ENCODE peak calls at places on chromosomes 7 and 10, in nine cellular contexts. E, B, G, P, O, U, V, I and Y are unnamed samples.

GRCh38 chr10:27256299-27256698 is 15.7 kb upstream of the ACBD5 start:
- DNase-seq in E (no peak), U (no peak), P (no peak), O (no peak), V (no peak), I (no peak), G (no peak), B (no peak), Y (no peak)

GRCh38 chr7:26399309-26399610 is 107.6 kb downstream of the SNX10 start:
- DNase-seq in U (peak), O (no peak), I (no peak), V (peak), G (peak), B (no peak), E (no peak), P (no peak), Y (no peak)

GRCh38 chr10:35495521-35496238 is 109.5 kb upstream of the GJD4 start:
- DNase-seq in G (no peak), B (no peak), P (no peak), V (no peak), O (no peak), U (no peak), E (no peak), I (no peak), Y (no peak)

GRCh38 chr7:867406-868188 is 8.8 kb upstream of the GET4 start:
- DNase-seq in O (no peak), P (peak), B (no peak), V (no peak), G (peak), I (no peak), U (no peak), E (no peak), Y (peak)

GRCh38 chr7:34849163-34849960 is 187.9 kb downstream of the DPY19L1 start:
- DNase-seq in B (no peak), I (peak), U (no peak), O (no peak), P (no peak), E (peak), G (no peak), V (no peak), Y (no peak)

GRCh38 chr10:123643315-123643714 is 22.8 kb upstream of the GPR26 start:
- DNase-seq in O (no peak), G (no peak), B (no peak), U (no peak), E (no peak), P (no peak), V (no peak), I (no peak), Y (no peak)

GRCh38 chr10:3469639-3470020 is 297.0 kb upstream of the PITRM1 start:
- DNase-seq in B (no peak), V (no peak), E (peak), O (no peak), G (no peak), U (no peak), I (no peak), P (no peak), Y (no peak)

GRCh38 chr7:77258014-77258413 is 58.4 kb upstream of the FGL2 start:
- DNase-seq in B (no peak), I (no peak), O (no peak), G (no peak), U (no peak), P (no peak), V (no peak), E (peak), Y (no peak)

GRCh38 chr7:151699920-151700319 is 177.0 kb downstream of the PRKAG2 start:
- DNase-seq in B (no peak), P (no peak), U (no peak), I (no peak), G (no peak), O (no peak), E (peak), V (no peak), Y (no peak)